ENCODE peak calls at places on chromosomes 5 and 9, in nine cellular contexts. R, H, L, P, I, B, V, Y and X are unnamed samples.

GRCh38 chr9:116594552-116594951 is 92.6 kb upstream of the TRIM32 start:
- DNase-seq in R (no peak), H (peak; percentile 26), L (no peak), P (no peak), I (no peak), B (no peak), V (no peak), Y (no peak), X (no peak)

GRCh38 chr5:116681334-116682013 is 106.9 kb upstream of the SEMA6A start:
- DNase-seq in R (no peak), H (no peak), L (no peak), P (no peak), I (peak; percentile 86), B (no peak), V (no peak), Y (no peak), X (no peak)

GRCh38 chr9:69985971-69986370 is 57.7 kb upstream of the MAMDC2 start:
- DNase-seq in R (no peak), H (no peak), L (no peak), P (no peak), I (no peak), B (no peak), V (no peak), Y (no peak), X (no peak)

GRCh38 chr9:96612105-96612965 is 7.3 kb downstream of the CDC14B start:
- DNase-seq in R (no peak), H (no peak), L (no peak), P (peak; percentile 34), I (no peak), B (peak; percentile 81), V (peak; percentile 82), Y (no peak), X (peak; percentile 67)

GRCh38 chr5:42887575-42887974 is 75.9 kb upstream of the SELENOP start:
- DNase-seq in R (no peak), H (no peak), L (no peak), P (no peak), I (no peak), B (no peak), V (no peak), Y (no peak), X (no peak)

GRCh38 chr9:113963017-113963620 is 87.0 kb downstream of the ZNF618 start:
- DNase-seq in R (no peak), H (peak; percentile 22), L (no peak), P (no peak), I (no peak), B (peak; percentile 51), V (no peak), Y (peak; percentile 65), X (peak; percentile 60)

GRCh38 chr9:135339378-135339973 is 140.1 kb upstream of the PPP1R26 start:
- DNase-seq in R (no peak), H (no peak), L (peak; percentile 63), P (no peak), I (no peak), B (peak; percentile 49), V (peak; percentile 61), Y (peak; percentile 15), X (no peak)

GRCh38 chr9:2087500-2088313 is 72.6 kb downstream of the SMARCA2 start:
- DNase-seq in R (no peak), H (peak; percentile 42), L (no peak), P (no peak), I (peak; percentile 45), B (no peak), V (no peak), Y (no peak), X (no peak)

GRCh38 chr5:33011803-33012202 is 300.7 kb downstream of the NPR3 start:
- DNase-seq in R (no peak), H (no peak), L (no peak), P (no peak), I (no peak), B (no peak), V (no peak), Y (no peak), X (no peak)

GRCh38 chr9:31608413-31608812 is 776.0 kb upstream of the ACO1 start:
- DNase-seq in R (no peak), H (no peak), L (no peak), P (no peak), I (no peak), B (no peak), V (no peak), Y (no peak), X (no peak)

GRCh38 chr5:108728566-108729305 is 19.0 kb upstream of the FER start:
- DNase-seq in R (peak; percentile 21), H (no peak), L (no peak), P (no peak), I (no peak), B (no peak), V (no peak), Y (no peak), X (no peak)

GRCh38 chr9:121743441-121744001 is 92.1 kb downstream of the DAB2IP start:
- DNase-seq in R (peak; percentile 79), H (peak; percentile 56), L (peak; percentile 87), P (peak; percentile 83), I (no peak), B (peak; percentile 84), V (peak; percentile 93), Y (peak; percentile 92), X (peak; percentile 90)

GRCh38 chr5:54669285-54669684 is 151.7 kb downstream of the SNX18 start:
- DNase-seq in R (no peak), H (no peak), L (no peak), P (no peak), I (no peak), B (no peak), V (no peak), Y (no peak), X (no peak)

GRCh38 chr9:115945009-115945431 is 208.6 kb upstream of the PAPPA start:
- DNase-seq in R (no peak), H (no peak), L (no peak), P (no peak), I (no peak), B (no peak), V (no peak), Y (no peak), X (no peak)

GRCh38 chr5:12623408-12623807 is 719.2 kb upstream of the CTNND2 start:
- DNase-seq in R (no peak), H (no peak), L (no peak), P (no peak), I (no peak), B (no peak), V (no peak), Y (no peak), X (no peak)

GRCh38 chr9:92176068-92176799 is 61.0 kb upstream of the SPTLC1 start:
- DNase-seq in R (no peak), H (peak; percentile 12), L (no peak), P (no peak), I (no peak), B (no peak), V (no peak), Y (no peak), X (no peak)

GRCh38 chr5:58983496-58983895 is 400.6 kb downstream of the RAB3C start:
- DNase-seq in R (no peak), H (no peak), L (no peak), P (no peak), I (no peak), B (no peak), V (no peak), Y (no peak), X (no peak)

GRCh38 chr9:12705738-12706391 is 12.7 kb downstream of the TYRP1 start:
- DNase-seq in R (no peak), H (no peak), L (no peak), P (no peak), I (no peak), B (no peak), V (no peak), Y (no peak), X (no peak)

GRCh38 chr5:62386824-62387223 is 16.9 kb downstream of the DIMT1 start:
- DNase-seq in R (no peak), H (no peak), L (no peak), P (no peak), I (no peak), B (no peak), V (no peak), Y (no peak), X (no peak)

DNA sequence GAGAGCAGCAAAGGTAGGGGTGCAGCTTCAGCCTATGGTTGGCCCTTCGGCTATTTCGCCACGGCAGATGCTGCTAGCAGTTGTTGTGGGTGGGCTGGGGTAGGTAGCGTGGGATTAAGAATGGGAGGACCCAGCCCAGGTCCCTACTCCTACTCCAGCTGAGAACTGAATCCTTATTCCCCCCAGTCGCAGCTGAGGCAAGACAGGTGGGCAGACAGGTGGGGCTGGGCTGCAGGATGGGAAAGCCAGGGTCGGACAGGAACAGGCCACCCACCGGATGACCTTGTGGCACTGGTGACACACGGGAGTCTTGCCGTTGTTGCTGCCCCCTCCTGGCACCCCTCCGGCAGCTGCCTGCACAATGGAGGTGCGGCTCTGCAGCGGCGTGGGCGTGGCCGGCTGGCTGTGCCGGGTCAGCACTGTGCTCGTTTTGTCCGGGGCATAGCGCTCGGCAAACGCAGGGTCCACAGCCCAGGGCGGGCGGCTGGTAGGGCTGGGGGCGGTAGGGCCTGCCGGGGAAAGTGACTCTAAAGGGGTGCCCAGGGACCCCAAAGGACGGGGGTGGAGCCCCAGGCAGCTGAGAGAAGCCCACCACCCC is 8.2 kb downstream of the PDLIM7 start:
- DNase-seq in R (no peak), H (no peak), L (no peak), P (no peak), I (no peak), B (no peak), V (no peak), Y (no peak), X (peak; percentile 68)
- TF ChIP-seq POLR2AphosphoS5 in R (no peak), H (no peak), L (no peak), P (no peak), I (no peak), B (no peak), V (no peak), Y (no peak), X (peak; percentile 40)

GRCh38 chr5:127313847-127314473 is 23.4 kb downstream of the MEGF10 start:
- DNase-seq in R (peak; percentile 22), H (peak; percentile 33), L (peak; percentile 87), P (no peak), I (no peak), B (no peak), V (peak; percentile 68), Y (peak; percentile 52), X (peak; percentile 71)
- H3K4me1 ChIP-seq in R (no peaks in the 10 kb centered on the region), H (no peaks in the 10 kb centered on the region), L (no peaks in the 10 kb centered on the region), P (peaks cover 5% of the 10 kb centered on the region), I (no peaks in the 10 kb centered on the region), B (no peaks in the 10 kb centered on the region), V (no peaks in the 10 kb centered on the region), Y (no peaks in the 10 kb centered on the region), X (no peaks in the 10 kb centered on the region)

DNA sequence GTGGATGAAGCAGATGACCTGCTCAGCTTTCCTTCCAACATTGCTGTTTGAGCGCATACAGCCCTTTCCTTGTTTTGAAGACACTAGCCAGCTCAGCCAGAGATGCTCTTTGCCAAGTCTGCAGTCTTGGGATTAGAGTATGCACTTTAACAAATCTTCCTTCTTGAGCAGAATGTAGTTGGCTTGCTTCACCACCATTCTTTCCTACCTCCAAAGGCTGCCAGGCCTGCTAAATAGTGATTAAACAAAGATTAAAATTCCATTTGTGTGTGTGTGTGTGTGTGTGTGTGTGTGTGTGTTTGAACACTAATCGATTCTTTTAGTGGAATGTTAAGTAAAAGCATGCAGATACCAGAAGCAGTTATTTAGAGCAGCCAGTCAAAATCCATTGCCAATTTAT is 97.6 kb downstream of the GALNT10 start:
- DNase-seq in R (peak; percentile 62), H (no peak), L (no peak), P (no peak), I (no peak), B (no peak), V (peak; percentile 85), Y (no peak), X (peak; percentile 58)
- TF ChIP-seq POLR2AphosphoS5 in R (no peak), H (no peak), L (no peak), P (no peak), I (no peak), B (no peak), V (peak; percentile 72), Y (no peak), X (peak; percentile 26)

GRCh38 chr5:102815560-102816324 is 60.6 kb downstream of the PAM start:
- DNase-seq in R (no peak), H (no peak), L (no peak), P (no peak), I (no peak), B (no peak), V (no peak), Y (no peak), X (no peak)
- H3K4me1 ChIP-seq in R (no peaks in the 10 kb centered on the region), H (peaks cover 16% of the 10 kb centered on the region), L (no peaks in the 10 kb centered on the region), P (no peaks in the 10 kb centered on the region), I (peaks cover 6% of the 10 kb centered on the region), B (peaks cover 10% of the 10 kb centered on the region), V (peaks cover 16% of the 10 kb centered on the region), Y (peaks cover 6% of the 10 kb centered on the region), X (peaks cover 18% of the 10 kb centered on the region)